ENCODE peak calls at places on chromosomes 7 and 10, in nine cellular contexts. T is lower lobe of right lung, K is brain microvascular endothelial cell, E is lung, N is IMR-90, J is H9, Y is fibroblast of lung, U is heart left ventricle, R is foreskin keratinocyte. D is an unnamed sample.

GRCh38 chr7:125406111-125406510 is 476.5 kb upstream of the POT1 start:
- DNase-seq in N (no peak), K (peak), U (no peak), Y (no peak), E (no peak), R (no peak), J (no peak), T (no peak), D (no peak)

GRCh38 chr7:69728299-69728698 is 130.0 kb downstream of the AUTS2 start:
- DNase-seq in R (no peak), N (no peak), Y (no peak), T (no peak), J (no peak), E (no peak), U (no peak), K (no peak), D (no peak)

GRCh38 chr10:85105614-85106013 is 777.2 kb downstream of the CCSER2 start:
- DNase-seq in N (no peak), R (no peak), U (no peak), Y (no peak), T (no peak), J (peak), E (no peak), K (no peak), D (no peak)

GRCh38 chr10:34186740-34187139 is 628.4 kb downstream of the PARD3 start:
- DNase-seq in R (no peak), E (no peak), Y (no peak), U (no peak), N (no peak), J (no peak), T (no peak), K (no peak), D (no peak)

GRCh38 chr7:96097802-96098201 is 224.1 kb downstream of the SLC25A13 start:
- DNase-seq in K (no peak), J (no peak), T (no peak), U (no peak), R (no peak), E (no peak), Y (peak), N (peak), D (no peak)

GRCh38 chr10:98848361-98848760 is 387.3 kb downstream of the HPSE2 start:
- DNase-seq in Y (no peak), N (no peak), K (no peak), R (no peak), T (no peak), E (no peak), J (no peak), U (no peak), D (no peak)

GRCh38 chr10:25300073-25300472 is 125.3 kb downstream of the GPR158 start:
- DNase-seq in E (no peak), K (no peak), R (no peak), U (no peak), N (no peak), T (no peak), Y (no peak), J (peak), D (no peak)

GRCh38 chr10:34768261-34768971 is 46.7 kb downstream of the PARD3 start:
- DNase-seq in E (peak), N (peak), Y (peak), U (peak), T (peak), R (no peak), K (no peak), J (no peak), D (peak)

GRCh38 chr7:99579956-99580777 is 17.9 kb upstream of the TMEM225B start:
- DNase-seq in T (no peak), N (peak), Y (peak), K (no peak), U (peak), E (peak), R (no peak), J (peak), D (no peak)

GRCh38 chr7:47371733-47372368 is 210.1 kb downstream of the TNS3 start:
- DNase-seq in E (peak), R (no peak), N (peak), Y (peak), T (peak), J (no peak), K (peak), U (peak), D (peak)

GRCh38 chr10:126253613-126254002 is 134.7 kb downstream of the ADAM12 start:
- DNase-seq in Y (no peak), K (no peak), E (no peak), U (no peak), R (peak), T (no peak), J (no peak), N (no peak), D (peak)

GRCh38 chr10:128326251-128326650 is 200.0 kb upstream of the MKI67 start:
- DNase-seq in T (no peak), J (no peak), Y (no peak), U (no peak), E (no peak), R (no peak), K (no peak), N (no peak), D (no peak)

GRCh38 chr10:99369126-99369525 is 40.0 kb downstream of the CNNM1 start:
- DNase-seq in N (peak), J (no peak), K (no peak), E (no peak), U (no peak), T (no peak), R (no peak), Y (no peak), D (no peak)

GRCh38 chr10:5948999-5949759 is 28.2 kb downstream of the IL15RA start:
- DNase-seq in Y (peak), R (no peak), K (peak), T (peak), J (peak), U (peak), E (peak), N (peak), D (peak)

GRCh38 chr10:119078422-119079179 is 2.0 kb downstream of the EIF3A start:
- DNase-seq in T (no peak), N (no peak), U (no peak), J (no peak), E (no peak), K (no peak), R (no peak), Y (no peak), D (no peak)

GRCh38 chr10:75841266-75841665 is 409.8 kb downstream of the LRMDA start:
- DNase-seq in T (peak), K (no peak), N (no peak), R (no peak), Y (no peak), U (no peak), J (no peak), E (peak), D (no peak)

GRCh38 chr7:31775511-31775910 is 88.5 kb downstream of the PPP1R17 start:
- DNase-seq in T (no peak), U (no peak), R (peak), J (no peak), K (no peak), E (no peak), Y (no peak), N (no peak), D (no peak)

GRCh38 chr7:114658188-114658587 is 243.6 kb downstream of the FOXP2 start:
- DNase-seq in Y (no peak), U (no peak), E (no peak), T (no peak), R (no peak), K (no peak), N (no peak), J (no peak), D (no peak)

GRCh38 chr10:117003336-117003735 is 1.7 kb downstream of the SHTN1 start:
- DNase-seq in Y (no peak), R (no peak), T (no peak), N (no peak), J (no peak), U (no peak), E (no peak), K (no peak), D (no peak)

GRCh38 chr10:120818301-120818700 is 32.9 kb upstream of the WDR11 start:
- DNase-seq in E (no peak), J (peak), N (no peak), T (no peak), R (no peak), K (no peak), U (no peak), Y (no peak), D (no peak)

GRCh38 chr10:3241128-3242057 is 68.8 kb upstream of the PITRM1 start:
- DNase-seq in Y (no peak), J (no peak), N (no peak), E (no peak), U (no peak), R (no peak), T (no peak), K (no peak), D (no peak)

GRCh38 chr10:3242251-3242650 is 69.7 kb upstream of the PITRM1 start:
- DNase-seq in T (no peak), E (no peak), R (no peak), J (no peak), Y (no peak), U (no peak), N (no peak), K (no peak), D (no peak)

GRCh38 chr10:3239066-3239919 is 66.7 kb upstream of the PITRM1 start:
- DNase-seq in Y (peak), U (peak), N (peak), J (peak), R (no peak), K (peak), T (peak), E (peak), D (peak)

GRCh38 chr10:3238115-3238871 is 65.7 kb upstream of the PITRM1 start:
- DNase-seq in E (no peak), J (no peak), N (no peak), U (no peak), T (no peak), Y (no peak), R (no peak), K (no peak), D (no peak)

DNA sequence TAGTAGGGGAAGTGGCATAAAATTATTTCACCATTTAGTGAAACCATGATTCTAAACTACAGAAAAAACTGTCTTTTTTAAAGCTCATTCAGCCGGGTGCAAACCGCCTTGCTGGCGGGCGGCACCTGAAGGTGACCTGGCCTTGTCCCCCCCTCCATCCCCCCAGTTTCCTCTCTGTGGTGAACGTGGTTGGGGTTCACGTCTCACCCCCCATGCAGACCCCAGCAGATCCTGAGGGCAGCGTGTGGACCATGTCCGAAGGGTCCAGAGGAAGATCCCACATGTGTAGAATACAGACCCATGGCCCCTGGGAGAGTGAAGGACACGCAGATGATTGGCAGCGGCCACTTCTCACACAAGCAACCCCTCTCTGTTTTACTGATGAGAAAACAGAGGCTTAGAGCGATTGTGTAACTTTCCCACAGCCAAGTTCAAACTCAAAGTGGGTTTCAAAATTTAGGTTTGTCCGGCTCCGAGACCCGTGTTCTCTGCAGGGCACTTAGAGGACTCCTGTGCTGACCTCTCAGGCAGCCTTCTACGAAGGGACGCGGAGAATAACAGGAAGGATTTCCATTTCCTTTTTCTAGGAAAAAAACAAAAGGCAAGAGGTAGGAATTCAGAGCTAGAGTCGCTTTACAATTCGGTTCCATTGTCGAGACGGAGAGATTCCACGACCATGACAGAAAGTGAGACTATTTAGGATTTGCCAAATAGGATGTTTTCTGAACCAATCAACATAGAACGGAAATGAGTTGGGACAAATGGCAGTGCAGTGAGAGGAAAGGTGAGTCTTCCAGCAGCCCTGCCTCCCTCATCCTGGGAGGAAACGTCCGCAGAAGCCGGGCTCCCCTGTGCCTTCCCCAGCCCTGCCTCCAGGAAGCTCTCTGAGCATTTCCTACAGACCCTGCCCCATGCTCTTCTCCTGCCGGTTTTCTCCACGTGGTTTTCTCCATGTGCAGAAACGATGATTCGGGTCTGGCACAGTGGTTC is 67.6 kb upstream of the PITRM1 start:
- DNase-seq in E (no peak), T (no peak), K (no peak), U (peak), N (no peak), R (no peak), Y (no peak), J (no peak), D (no peak)
- TF ChIP-seq CTCF in E (no peak), T (no peak), K (no peak), U (no peak), N (no peak), R (no peak), Y (no peak), J (no peak), D (peak)

GRCh38 chr10:12179616-12180015 is 16.1 kb downstream of the NUDT5 start:
- DNase-seq in U (no peak), J (no peak), T (no peak), R (no peak), N (no peak), K (no peak), E (no peak), Y (no peak), D (no peak)

GRCh38 chr10:12180221-12180974 is 15.3 kb downstream of the NUDT5 start:
- DNase-seq in Y (no peak), K (no peak), U (no peak), T (no peak), J (peak), R (peak), E (no peak), N (no peak), D (no peak)

GRCh38 chr10:12184165-12184564 is 11.5 kb downstream of the NUDT5 start:
- DNase-seq in E (no peak), R (no peak), T (no peak), K (no peak), U (no peak), Y (no peak), N (no peak), J (no peak), D (no peak)

GRCh38 chr10:12177642-12178041 is 18.0 kb downstream of the NUDT5 start:
- DNase-seq in T (no peak), K (no peak), J (no peak), R (no peak), Y (no peak), N (peak), E (no peak), U (no peak), D (no peak)

DNA sequence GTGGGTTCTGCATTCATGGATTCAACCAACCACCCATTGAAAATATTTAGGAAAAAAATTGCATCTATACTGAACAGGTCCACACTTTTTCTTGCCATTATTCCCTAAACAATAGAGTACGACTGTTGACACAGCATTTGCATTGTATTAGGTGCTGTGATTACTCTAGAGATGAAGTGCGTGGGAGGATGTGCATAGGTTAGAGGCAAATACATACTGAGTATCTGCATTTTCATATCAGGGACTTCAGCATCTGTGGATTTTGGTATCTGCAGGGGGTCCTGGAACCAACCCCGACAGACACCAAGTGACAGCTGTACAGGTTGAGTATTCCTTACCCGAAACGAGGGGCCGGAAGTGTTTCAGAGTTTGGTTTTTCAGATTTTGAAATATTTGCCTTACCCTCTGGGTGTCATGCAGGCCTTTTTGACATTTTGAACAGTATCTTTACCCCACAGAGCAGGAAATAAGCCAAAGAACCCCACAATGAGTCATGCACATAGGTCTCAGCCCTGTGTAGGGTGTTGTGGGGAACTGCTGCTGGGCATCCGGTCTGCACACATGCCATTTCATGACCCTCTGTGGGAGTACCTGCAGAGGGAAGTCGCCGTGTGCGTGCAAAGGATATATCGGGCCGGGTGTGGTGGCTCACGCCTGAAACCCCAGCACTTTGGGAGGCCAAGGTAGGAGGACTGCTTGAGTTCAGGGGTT is 14.5 kb downstream of the NUDT5 start:
- DNase-seq in K (peak), T (peak), Y (no peak), R (peak), E (no peak), U (no peak), N (no peak), J (no peak), D (no peak)
- H3K27ac ChIP-seq in K (no peak), T (no peak), Y (no peak), R (no peak), E (no peak), U (no peak), N (no peak), J (peak), D (no peak)

GRCh38 chr10:1368772-1369171 is 312.6 kb downstream of the WDR37 start:
- DNase-seq in U (no peak), E (no peak), J (peak), N (no peak), Y (peak), T (no peak), K (no peak), R (no peak), D (no peak)
- TF ChIP-seq CTCF in U (peak), E (no peak), J (peak), N (no peak), Y (peak), T (peak), K (peak), R (peak), D (peak)

GRCh38 chr7:27251136-27251512 is 8.5 kb downstream of the EVX1 start:
- DNase-seq in R (no peak), K (no peak), E (no peak), Y (no peak), J (no peak), U (no peak), T (no peak), N (no peak), D (no peak)
- H3K27ac ChIP-seq in R (no peak), K (no peak), E (no peak), Y (no peak), J (no peak), U (no peak), T (no peak), N (no peak), D (no peak)

GRCh38 chr10:114002422-114002821 is 41.2 kb upstream of the ADRB1 start:
- DNase-seq in J (no peak), R (no peak), K (no peak), Y (no peak), E (no peak), N (no peak), T (no peak), U (no peak), D (no peak)
- TF ChIP-seq CTCF in J (peak), R (no peak), K (peak), Y (no peak), E (no peak), N (no peak), T (no peak), U (peak), D (no peak)

GRCh38 chr10:111986079-111986478 is 197.5 kb downstream of the GPAM start:
- DNase-seq in R (no peak), E (no peak), Y (no peak), K (no peak), N (no peak), U (no peak), T (no peak), J (no peak), D (no peak)
- H3K27ac ChIP-seq in R (no peak), E (no peak), Y (no peak), K (no peak), N (no peak), U (peak), T (no peak), J (no peak), D (no peak)

GRCh38 chr7:7742223-7742622 is 23.8 kb upstream of the RPA3 start:
- DNase-seq in U (no peak), E (no peak), N (no peak), J (peak), R (no peak), T (no peak), Y (no peak), K (no peak), D (no peak)
- TF ChIP-seq CTCF in U (no peak), E (no peak), N (no peak), J (peak), R (no peak), T (no peak), Y (no peak), K (no peak), D (no peak)

GRCh38 chr10:13961853-13962252 is 368.9 kb downstream of the FRMD4A start:
- DNase-seq in T (no peak), R (no peak), K (no peak), J (no peak), U (no peak), Y (no peak), E (no peak), N (no peak), D (no peak)

GRCh38 chr10:13957856-13958255 is 371.1 kb downstream of the PRPF18 start:
- DNase-seq in T (no peak), Y (no peak), U (no peak), R (no peak), K (no peak), N (no peak), E (no peak), J (no peak), D (no peak)

GRCh38 chr10:13960603-13961002 is 370.1 kb downstream of the FRMD4A start:
- DNase-seq in Y (no peak), N (no peak), R (no peak), J (no peak), T (no peak), K (no peak), U (no peak), E (no peak), D (no peak)

GRCh38 chr10:13961096-13961495 is 369.6 kb downstream of the FRMD4A start:
- DNase-seq in J (no peak), Y (peak), T (no peak), K (peak), N (peak), E (no peak), U (no peak), R (peak), D (no peak)

GRCh38 chr10:13959443-13960359 is 371.0 kb downstream of the FRMD4A start:
- DNase-seq in U (no peak), J (no peak), T (no peak), E (no peak), N (no peak), Y (no peak), K (no peak), R (no peak), D (no peak)
- H3K27ac ChIP-seq in U (peak), J (no peak), T (no peak), E (no peak), N (peak), Y (peak), K (peak), R (no peak), D (no peak)

DNA sequence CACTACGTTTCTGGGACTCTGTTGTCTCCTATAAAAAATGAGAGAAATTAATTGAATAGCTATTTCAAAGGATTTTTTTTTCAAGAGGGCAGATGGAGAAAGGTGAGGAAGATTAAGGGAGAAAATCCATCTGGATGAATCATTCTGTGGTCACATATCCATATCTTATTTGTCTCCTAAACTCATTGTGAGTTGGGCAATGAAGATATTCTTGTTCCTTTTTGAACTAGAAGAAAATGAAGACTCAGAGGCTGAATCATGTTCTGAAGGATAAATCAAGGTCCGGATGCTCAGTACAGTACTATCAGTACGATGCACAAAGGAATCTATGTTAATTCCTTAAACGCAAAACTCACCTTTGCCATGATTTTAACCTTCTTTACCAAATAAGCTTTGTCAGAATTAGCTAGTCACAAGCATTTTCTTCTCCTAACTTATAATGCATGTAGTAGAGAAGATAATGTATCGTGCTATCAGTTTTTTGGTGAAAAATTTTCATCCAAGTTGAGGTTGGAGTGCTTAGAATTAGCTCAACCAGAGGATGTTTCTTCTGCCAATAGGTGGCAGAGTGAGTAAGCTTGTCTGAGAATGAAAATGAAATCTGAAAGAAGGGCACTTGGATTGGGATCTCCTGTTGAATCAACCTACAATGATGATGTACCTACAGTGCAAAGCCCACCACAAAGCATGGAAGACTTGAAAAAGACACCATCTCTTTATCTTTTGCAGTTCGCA is 446.9 kb downstream of the KIF20B start:
- DNase-seq in J (no peak), E (no peak), T (no peak), K (no peak), Y (peak), R (peak), N (peak), U (no peak), D (peak)
- TF ChIP-seq CTCF in J (peak), E (no peak), T (peak), K (peak), Y (peak), R (peak), N (peak), U (no peak), D (peak)

D was measured in RWPE1.